ENCODE peak calls at places on chromosome 2, in four cellular contexts. One of them, this sample, is unnamed.

GRCh38 chr2:26820932-26821331 is 27.0 kb upstream of the DPYSL5 start:
- DNase-seq in GM12878: no peak
- DNase-seq in SK-N-SH: no peak
- DNase-seq in K562: no peak
- DNase-seq in this sample: no peak

GRCh38 chr2:119485336-119486110 is 38.8 kb downstream of the SCTR start:
- DNase-seq in K562: no peak
- DNase-seq in GM12878: no peak
- DNase-seq in SK-N-SH: peak
- DNase-seq in this sample: no peak

GRCh38 chr2:54402350-54402749 is 53.8 kb upstream of the SPTBN1 start:
- DNase-seq in SK-N-SH: no peak
- DNase-seq in GM12878: no peak
- DNase-seq in K562: no peak
- DNase-seq in this sample: no peak

GRCh38 chr2:31322376-31322775 is 88.4 kb downstream of the EHD3 start:
- DNase-seq in SK-N-SH: no peak
- DNase-seq in K562: no peak
- DNase-seq in GM12878: no peak
- DNase-seq in this sample: no peak

GRCh38 chr2:14982790-14983189 is 350.3 kb downstream of the LRATD1 start:
- DNase-seq in SK-N-SH: no peak
- DNase-seq in GM12878: no peak
- DNase-seq in K562: no peak
- DNase-seq in this sample: no peak

GRCh38 chr2:32752952-32753351 is 125.1 kb downstream of the TTC27 start:
- DNase-seq in GM12878: no peak
- DNase-seq in SK-N-SH: no peak
- DNase-seq in K562: no peak
- DNase-seq in this sample: no peak

GRCh38 chr2:18545384-18545783 is 15.1 kb downstream of the RDH14 start:
- DNase-seq in GM12878: no peak
- DNase-seq in K562: no peak
- DNase-seq in SK-N-SH: no peak
- DNase-seq in this sample: no peak

GRCh38 chr2:229713371-229714079 is 830 bp downstream of the DNER start:
- DNase-seq in K562: no peak
- DNase-seq in GM12878: no peak
- DNase-seq in SK-N-SH: peak
- DNase-seq in this sample: peak

GRCh38 chr2:174024524-174025270 is 59.5 kb upstream of the SP3 start:
- DNase-seq in K562: no peak
- DNase-seq in SK-N-SH: no peak
- DNase-seq in GM12878: no peak
- DNase-seq in this sample: no peak

GRCh38 chr2:88709117-88709739 is 17.8 kb downstream of the RPIA start:
- DNase-seq in GM12878: no peak
- DNase-seq in K562: no peak
- DNase-seq in SK-N-SH: no peak
- DNase-seq in this sample: no peak

GRCh38 chr2:64400733-64401500 is 53.0 kb upstream of the LGALSL start:
- DNase-seq in K562: no peak
- DNase-seq in GM12878: no peak
- DNase-seq in SK-N-SH: no peak
- DNase-seq in this sample: no peak

GRCh38 chr2:172834881-172835280 is 99.2 kb downstream of the RAPGEF4 start:
- DNase-seq in GM12878: no peak
- DNase-seq in SK-N-SH: no peak
- DNase-seq in K562: no peak
- DNase-seq in this sample: no peak

DNA sequence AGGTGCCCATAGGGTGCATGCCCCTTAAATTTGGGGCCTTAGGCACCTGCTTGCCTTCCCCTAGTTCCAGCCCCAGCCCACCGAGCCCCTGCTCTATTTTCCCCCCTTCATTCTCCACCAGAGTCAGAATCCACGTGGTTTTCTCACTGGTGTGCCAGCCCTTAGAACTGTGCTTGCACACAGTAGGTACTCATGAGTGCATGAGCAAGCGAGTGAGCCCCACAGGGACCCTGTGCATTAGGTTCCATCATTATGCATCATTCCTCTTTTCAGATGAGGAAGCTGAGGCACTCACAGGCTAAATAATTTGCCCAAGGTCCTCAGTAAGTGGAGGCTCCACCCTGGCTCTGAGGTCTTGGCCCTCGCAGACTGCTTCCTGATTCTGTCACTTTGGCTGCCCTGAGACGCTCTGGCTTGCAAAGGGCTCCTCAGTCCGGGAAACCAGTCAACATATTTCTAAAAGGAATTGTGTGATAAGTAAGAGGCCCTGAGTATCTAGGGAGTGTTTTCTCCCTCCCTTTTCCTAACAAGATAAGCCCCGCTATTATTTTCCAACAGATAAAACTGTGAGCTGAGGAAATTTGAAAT is 71.7 kb downstream of the IL1R2 start:
- DNase-seq in SK-N-SH: no peak
- DNase-seq in K562: no peak
- DNase-seq in GM12878: no peak
- DNase-seq in this sample: no peak
- TF ChIP-seq USF1 in SK-N-SH: no peak
- TF ChIP-seq USF1 in K562: no peak
- TF ChIP-seq USF1 in GM12878: no peak
- TF ChIP-seq USF1 in this sample: no peak

GRCh38 chr2:140695163-140695562 is 1435.7 kb downstream of the LRP1B start:
- DNase-seq in K562: no peak
- DNase-seq in GM12878: no peak
- DNase-seq in SK-N-SH: no peak
- DNase-seq in this sample: no peak

GRCh38 chr2:140698736-140699135 is 1432.1 kb downstream of the LRP1B start:
- DNase-seq in SK-N-SH: no peak
- DNase-seq in K562: no peak
- DNase-seq in GM12878: no peak
- DNase-seq in this sample: no peak

DNA sequence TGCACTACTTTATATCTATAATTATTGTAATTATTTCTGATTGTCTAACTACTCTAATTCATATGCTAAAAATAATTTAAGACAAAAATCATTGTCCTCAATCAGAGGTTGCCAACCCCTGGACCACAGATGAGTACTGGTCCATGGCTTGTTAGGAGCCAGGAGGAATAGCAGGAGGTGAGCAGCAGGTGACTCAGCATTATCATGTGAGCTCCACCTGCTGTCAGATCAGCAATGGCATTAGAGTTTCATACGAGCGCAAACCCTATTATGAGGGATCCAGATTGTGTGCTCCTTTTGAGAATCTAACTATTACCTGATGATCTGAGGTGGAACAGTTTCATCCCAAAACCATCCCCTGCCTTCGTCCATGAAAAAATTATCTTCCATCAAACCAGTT is 1434.4 kb downstream of the LRP1B start:
- DNase-seq in K562: no peak
- DNase-seq in SK-N-SH: no peak
- DNase-seq in GM12878: no peak
- DNase-seq in this sample: peak
- TF ChIP-seq USF1 in K562: no peak
- TF ChIP-seq USF1 in SK-N-SH: no peak
- TF ChIP-seq USF1 in GM12878: no peak
- TF ChIP-seq USF1 in this sample: no peak

GRCh38 chr2:75021672-75022071 is 63.2 kb downstream of the POLE4 start:
- DNase-seq in SK-N-SH: no peak
- DNase-seq in GM12878: no peak
- DNase-seq in K562: no peak
- DNase-seq in this sample: no peak
- TF ChIP-seq USF1 in SK-N-SH: no peak
- TF ChIP-seq USF1 in GM12878: no peak
- TF ChIP-seq USF1 in K562: no peak
- TF ChIP-seq USF1 in this sample: no peak

DNA sequence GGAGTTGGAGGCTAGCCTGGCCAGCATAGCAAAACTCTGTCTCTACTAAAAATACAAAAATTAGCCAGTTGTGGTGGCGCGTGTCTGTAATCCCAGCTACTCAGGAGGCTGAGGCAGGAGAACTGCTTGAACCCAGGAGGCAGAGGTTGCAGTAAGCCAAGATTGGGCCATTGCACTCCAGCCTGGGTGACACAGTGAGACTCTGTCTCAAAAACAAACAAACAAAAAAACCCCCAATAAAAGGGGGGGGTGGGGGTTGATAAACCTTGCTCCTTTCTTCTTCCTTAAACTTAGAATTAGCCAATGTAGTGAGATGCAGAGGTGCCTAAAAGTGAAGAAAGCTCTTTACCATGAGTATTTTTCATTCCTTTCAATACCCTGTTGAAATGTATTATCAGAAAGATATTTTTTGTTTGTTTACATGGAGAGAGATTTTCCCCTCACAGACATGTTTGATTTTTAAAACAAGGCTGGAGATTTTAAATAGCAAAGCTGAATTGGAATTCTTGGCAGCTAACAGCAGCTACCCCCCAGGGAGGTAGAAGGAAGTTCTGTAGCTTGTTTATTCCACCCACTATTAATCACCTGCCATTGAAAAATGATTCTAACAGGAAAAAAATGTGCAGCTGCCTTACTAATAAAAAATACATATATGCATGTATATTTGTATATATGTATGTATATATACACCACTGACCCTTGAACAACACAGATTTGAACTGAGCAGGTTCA is 48.6 kb downstream of the GYPC start:
- DNase-seq in K562: no peak
- DNase-seq in GM12878: no peak
- DNase-seq in SK-N-SH: no peak
- DNase-seq in this sample: no peak
- TF ChIP-seq USF1 in K562: no peak
- TF ChIP-seq USF1 in GM12878: no peak
- TF ChIP-seq USF1 in SK-N-SH: no peak
- TF ChIP-seq USF1 in this sample: no peak

DNA sequence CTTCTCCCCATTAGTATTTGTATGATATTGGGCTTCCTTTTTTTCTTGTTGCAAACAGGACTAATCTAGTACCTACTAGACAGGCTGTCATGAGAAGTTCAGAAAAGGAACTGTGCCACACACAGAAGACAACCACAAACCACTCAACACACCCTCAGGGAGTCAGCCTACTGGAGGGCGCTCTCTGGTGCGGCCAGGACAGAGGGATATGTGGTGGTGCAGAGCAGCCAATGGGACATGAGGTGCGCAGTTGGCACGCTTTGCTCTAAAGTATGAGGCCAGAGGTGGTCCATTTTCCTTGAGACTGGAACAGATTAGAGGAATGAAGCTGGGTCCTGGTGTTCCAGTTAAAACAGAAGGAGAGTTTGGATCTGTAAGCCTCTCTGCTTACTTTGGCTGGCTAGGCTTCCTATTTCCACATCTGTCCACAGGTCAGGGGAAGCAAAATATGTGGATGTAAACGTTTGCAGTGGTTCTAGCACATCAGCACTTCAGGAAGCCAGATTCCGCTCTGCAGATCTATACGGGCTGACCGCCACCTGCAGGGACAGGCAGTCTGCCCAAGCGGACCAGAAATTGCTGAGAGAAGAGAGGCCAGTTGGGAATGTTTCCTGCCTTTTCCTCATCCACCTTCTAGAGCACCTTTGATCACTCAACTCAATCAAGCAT is 114.1 kb downstream of the GFPT1 start:
- DNase-seq in SK-N-SH: no peak
- DNase-seq in K562: no peak
- DNase-seq in GM12878: no peak
- DNase-seq in this sample: no peak
- TF ChIP-seq USF1 in SK-N-SH: no peak
- TF ChIP-seq USF1 in K562: no peak
- TF ChIP-seq USF1 in GM12878: no peak
- TF ChIP-seq USF1 in this sample: no peak

GRCh38 chr2:191115801-191116200 is 35.0 kb downstream of the STAT4 start:
- DNase-seq in GM12878: no peak
- DNase-seq in K562: no peak
- DNase-seq in SK-N-SH: no peak
- DNase-seq in this sample: no peak
- TF ChIP-seq USF1 in GM12878: no peak
- TF ChIP-seq USF1 in K562: no peak
- TF ChIP-seq USF1 in SK-N-SH: no peak
- TF ChIP-seq USF1 in this sample: no peak

This sample was measured in WTC11.